ENCODE peak calls at places on chromosomes 13 and 19, in eight cellular contexts. I is H9; N is G401; A is stimulated activated CD4-positive, alpha-beta T cell treated with anti-CD3 and anti-CD28 coated beads, Interleukin-2, amount 100 ng/mL, for 24 hours; E is skeletal muscle cell; V is NCI-H526; Y is thoracic aorta; M is activated naive CD4-positive, alpha-beta T cell treated with Interleukin-2 at 50 U/mL for 16 hours. S is an unnamed sample.

GRCh38 chr13:99384468-99384867 is 77.3 kb upstream of the GPR183 start:
- DNase-seq in I (peak), N (no peak), A (no peak), E (no peak), V (no peak), Y (no peak), M (no peak), S (no peak)

GRCh38 chr19:17775245-17775927 is 19.6 kb upstream of the B3GNT3 start:
- DNase-seq in I (peak), N (peak), A (peak), E (no peak), V (peak), Y (no peak), M (peak), S (no peak)

GRCh38 chr13:70630247-70630646 is 522.0 kb upstream of the KLHL1 start:
- DNase-seq in I (peak), N (no peak), A (no peak), E (no peak), V (no peak), Y (no peak), M (no peak), S (no peak)

GRCh38 chr13:53028637-53029121 is at the start of gene OLFM4:
- DNase-seq in I (peak), N (no peak), A (no peak), E (no peak), V (peak), Y (no peak), M (no peak), S (no peak)

GRCh38 chr13:71515639-71516038 is 351.4 kb downstream of the DACH1 start:
- DNase-seq in I (no peak), N (no peak), A (no peak), E (no peak), V (no peak), Y (no peak), M (no peak), S (no peak)

GRCh38 chr19:8194528-8195275 is 14.5 kb upstream of the CERS4 start:
- DNase-seq in I (no peak), N (no peak), A (peak), E (no peak), V (no peak), Y (no peak), M (peak), S (peak)

GRCh38 chr19:46718157-46718933 is 1.4 kb upstream of the PRKD2 start:
- DNase-seq in I (peak), N (peak), A (peak), E (no peak), V (peak), Y (no peak), M (peak), S (peak)

GRCh38 chr19:18895038-18895827 is 725 bp downstream of the CERS1 start:
- DNase-seq in I (peak), N (peak), A (no peak), E (no peak), V (peak), Y (no peak), M (no peak), S (no peak)

GRCh38 chr19:1495051-1495798 is 4.2 kb downstream of the REEP6 start:
- DNase-seq in I (no peak), N (no peak), A (no peak), E (no peak), V (no peak), Y (no peak), M (no peak), S (no peak)

GRCh38 chr13:111110054-111110453 is 5.1 kb upstream of the ARHGEF7 start:
- DNase-seq in I (no peak), N (no peak), A (no peak), E (no peak), V (no peak), Y (no peak), M (no peak), S (no peak)

GRCh38 chr13:107222619-107223018 is 654.7 kb upstream of the ARGLU1 start:
- DNase-seq in I (no peak), N (no peak), A (no peak), E (no peak), V (no peak), Y (no peak), M (no peak), S (no peak)

GRCh38 chr13:114132419-114133121 is at the start of gene RASA3:
- DNase-seq in I (peak), N (peak), A (peak), E (peak), V (peak), Y (no peak), M (peak), S (peak)

GRCh38 chr13:99979453-99980200 is 2.0 kb upstream of the ZIC2 start:
- DNase-seq in I (peak), N (peak), A (no peak), E (no peak), V (peak), Y (no peak), M (no peak), S (no peak)

GRCh38 chr13:22748866-22749586 is 431.8 kb upstream of the SGCG start:
- DNase-seq in I (no peak), N (no peak), A (no peak), E (no peak), V (no peak), Y (no peak), M (no peak), S (no peak)

GRCh38 chr13:106612688-106613087 is 44.8 kb upstream of the ARGLU1 start:
- DNase-seq in I (no peak), N (no peak), A (no peak), E (peak), V (no peak), Y (no peak), M (no peak), S (no peak)

GRCh38 chr13:110499621-110500281 is 61.8 kb downstream of the RAB20 start:
- DNase-seq in I (no peak), N (peak), A (no peak), E (no peak), V (peak), Y (no peak), M (no peak), S (no peak)

GRCh38 chr19:18496167-18496979 is 25.5 kb downstream of the ELL start:
- DNase-seq in I (no peak), N (no peak), A (peak), E (no peak), V (no peak), Y (no peak), M (peak), S (no peak)

GRCh38 chr19:9431475-9431874 is 3.9 kb downstream of the ZNF266 start:
- DNase-seq in I (peak), N (no peak), A (peak), E (no peak), V (peak), Y (no peak), M (peak), S (no peak)

GRCh38 chr13:25249001-25249543 is 38.2 kb downstream of the MTMR6 start:
- DNase-seq in I (no peak), N (peak), A (no peak), E (peak), V (peak), Y (no peak), M (no peak), S (no peak)

GRCh38 chr19:2363419-2363818 is 3.4 kb downstream of the TMPRSS9 start:
- DNase-seq in I (no peak), N (no peak), A (no peak), E (no peak), V (no peak), Y (no peak), M (no peak), S (no peak)

GRCh38 chr13:50873481-50873880 is 30.0 kb upstream of the DLEU7 start:
- DNase-seq in I (no peak), N (no peak), A (no peak), E (no peak), V (no peak), Y (no peak), M (no peak), S (no peak)

GRCh38 chr19:47494729-47495128 is 10.7 kb upstream of the KPTN start:
- DNase-seq in I (no peak), N (no peak), A (no peak), E (no peak), V (no peak), Y (no peak), M (no peak), S (no peak)

GRCh38 chr13:111359930-111360329 is 39.5 kb downstream of the TEX29 start:
- DNase-seq in I (no peak), N (no peak), A (no peak), E (no peak), V (no peak), Y (no peak), M (no peak), S (no peak)

GRCh38 chr13:27943951-27944350 is 24.2 kb downstream of the PDX1 start:
- DNase-seq in I (no peak), N (no peak), A (no peak), E (no peak), V (no peak), Y (no peak), M (no peak), S (no peak)

GRCh38 chr19:57812201-57812600 is 2.5 kb downstream of the ZNF552 start:
- DNase-seq in I (no peak), N (no peak), A (no peak), E (no peak), V (peak), Y (no peak), M (no peak), S (no peak)

GRCh38 chr19:45340232-45340898 is at the start of gene KLC3:
- DNase-seq in I (peak), N (no peak), A (peak), E (no peak), V (peak), Y (no peak), M (peak), S (no peak)

GRCh38 chr19:14497347-14497921 is 1.5 kb upstream of the GIPC1 start:
- DNase-seq in I (no peak), N (no peak), A (no peak), E (no peak), V (no peak), Y (no peak), M (no peak), S (no peak)

GRCh38 chr13:82772802-82773201 is 1109.5 kb downstream of the SLITRK1 start:
- DNase-seq in I (no peak), N (no peak), A (no peak), E (peak), V (no peak), Y (no peak), M (no peak), S (no peak)

GRCh38 chr13:93307166-93307565 is 80.6 kb downstream of the GPC6 start:
- DNase-seq in I (no peak), N (no peak), A (no peak), E (no peak), V (no peak), Y (no peak), M (no peak), S (no peak)

GRCh38 chr13:37651371-37651770 is 52.8 kb upstream of the POSTN start:
- DNase-seq in I (no peak), N (no peak), A (no peak), E (no peak), V (no peak), Y (no peak), M (no peak), S (no peak)

GRCh38 chr13:36072127-36072526 is 59.1 kb downstream of the DCLK1 start:
- DNase-seq in I (no peak), N (no peak), A (no peak), E (no peak), V (no peak), Y (no peak), M (no peak), S (no peak)

GRCh38 chr19:53507523-53508442 is 30.2 kb upstream of the ZNF331 start:
- DNase-seq in I (no peak), N (no peak), A (no peak), E (no peak), V (peak), Y (no peak), M (no peak), S (no peak)

GRCh38 chr13:40355126-40355719 is 311.2 kb downstream of the FOXO1 start:
- DNase-seq in I (no peak), N (no peak), A (no peak), E (no peak), V (no peak), Y (no peak), M (no peak), S (no peak)

GRCh38 chr13:111090169-111090568 is 24.9 kb upstream of the ARHGEF7 start:
- DNase-seq in I (no peak), N (no peak), A (no peak), E (no peak), V (no peak), Y (no peak), M (no peak), S (no peak)

GRCh38 chr13:101649490-101650126 is 197.1 kb downstream of the ITGBL1 start:
- DNase-seq in I (no peak), N (no peak), A (no peak), E (peak), V (no peak), Y (no peak), M (no peak), S (no peak)

GRCh38 chr13:33224191-33224590 is 61.4 kb downstream of the STARD13 start:
- DNase-seq in I (no peak), N (no peak), A (no peak), E (no peak), V (no peak), Y (no peak), M (no peak), S (no peak)

S was measured in stimulated activated naive B cell treated with anti-CD40 and anti-IgM and Interleukin-4, amounts not matched to agents 10 μg/mL and 1 μg/mL and 100 μg/mL, for 72 hours.